ENCODE peak calls at places on chromosome 1, in eight cellular contexts. K is T47D; S is body of pancreas; D is EL; R is NCI-H1417; P is central memory CD4-positive, alpha-beta T cell; Z is stimulated activated CD4-positive, alpha-beta T cell treated with anti-CD3 and anti-CD28 coated beads, Interleukin-15, amount 100 ng/mL, for 24 hours; Q is NCI-H146. L is an unnamed sample.

GRCh38 chr1:91500756-91501526 is at the start of gene CDC7:
- DNase-seq in Z (peak), P (peak), R (peak), S (peak), Q (peak), D (peak), K (peak), L (peak)

GRCh38 chr1:3461238-3461933 is 6.9 kb downstream of the ARHGEF16 start:
- DNase-seq in D (no peak), Z (no peak), R (no peak), S (no peak), K (no peak), Q (no peak), P (no peak), L (no peak)

GRCh38 chr1:22841754-22842370 is 130.8 kb downstream of the LACTBL1 start:
- DNase-seq in R (no peak), P (no peak), Z (no peak), S (no peak), D (no peak), Q (no peak), K (no peak), L (no peak)

GRCh38 chr1:226976671-226977287 is 36.7 kb downstream of the COQ8A start:
- DNase-seq in Q (no peak), Z (no peak), S (no peak), R (no peak), P (no peak), K (no peak), D (no peak), L (no peak)

GRCh38 chr1:152228831-152229230 is 4.8 kb upstream of the HRNR start:
- DNase-seq in P (no peak), Z (no peak), K (no peak), R (no peak), Q (no peak), S (no peak), D (no peak), L (no peak)

GRCh38 chr1:246836169-246836568 is 95.6 kb downstream of the AHCTF1 start:
- DNase-seq in D (peak), P (no peak), Q (no peak), R (no peak), K (no peak), S (no peak), Z (no peak), L (no peak)

GRCh38 chr1:55781944-55782482 is 566.8 kb upstream of the USP24 start:
- DNase-seq in P (no peak), K (no peak), R (no peak), Z (no peak), D (peak), S (no peak), Q (no peak), L (no peak)

GRCh38 chr1:14017531-14017961 is 317.6 kb downstream of the PRDM2 start:
- DNase-seq in P (no peak), S (peak), K (no peak), Z (no peak), R (no peak), Q (peak), D (no peak), L (peak)

GRCh38 chr1:61851849-61852692 is 109.8 kb downstream of the PATJ start:
- DNase-seq in K (no peak), P (peak), S (peak), R (peak), Z (no peak), D (peak), Q (peak), L (peak)

GRCh38 chr1:202297291-202297690 is 44.4 kb downstream of the UBE2T start:
- DNase-seq in Q (no peak), K (no peak), Z (no peak), R (no peak), S (no peak), P (no peak), D (no peak), L (no peak)

GRCh38 chr1:232334811-232335210 is 295.1 kb downstream of the SIPA1L2 start:
- DNase-seq in K (no peak), Q (no peak), P (no peak), R (no peak), S (no peak), Z (no peak), D (no peak), L (no peak)

GRCh38 chr1:220768127-220768601 is 18.5 kb upstream of the MTARC1 start:
- DNase-seq in K (no peak), Z (no peak), D (no peak), R (no peak), P (no peak), Q (no peak), S (peak), L (no peak)

GRCh38 chr1:223714849-223715709 is 2.7 kb downstream of the CAPN2 start:
- DNase-seq in R (no peak), Z (no peak), Q (peak), K (no peak), P (no peak), S (no peak), D (peak), L (no peak)

GRCh38 chr1:24341260-24341659 is 22.1 kb downstream of the GRHL3 start:
- DNase-seq in P (no peak), S (no peak), R (no peak), K (no peak), Z (no peak), Q (no peak), D (no peak), L (no peak)

GRCh38 chr1:87399264-87399663 is 70.6 kb downstream of the LMO4 start:
- DNase-seq in R (peak), D (no peak), K (no peak), P (no peak), Q (peak), Z (no peak), S (no peak), L (no peak)

GRCh38 chr1:67580671-67581403 is 104.2 kb upstream of the GADD45A start:
- DNase-seq in P (no peak), Z (no peak), K (no peak), D (no peak), R (no peak), S (no peak), Q (no peak), L (no peak)

GRCh38 chr1:28240024-28240423 is 4.1 kb downstream of the ATP5IF1 start:
- DNase-seq in P (no peak), D (no peak), K (no peak), Q (no peak), Z (no peak), R (no peak), S (no peak), L (no peak)

GRCh38 chr1:199042193-199042592 is 403.4 kb downstream of the PTPRC start:
- DNase-seq in D (no peak), Z (no peak), R (no peak), K (no peak), S (no peak), Q (no peak), P (no peak), L (no peak)

GRCh38 chr1:71240656-71241055 is 159.8 kb upstream of the ZRANB2 start:
- DNase-seq in K (no peak), D (no peak), Q (no peak), Z (no peak), S (no peak), R (no peak), P (no peak), L (no peak)

GRCh38 chr1:3902111-3902511 is 2.0 kb upstream of the C1orf174 start:
- DNase-seq in S (no peak), Z (peak), Q (no peak), K (no peak), P (peak), D (no peak), R (no peak), L (no peak)

GRCh38 chr1:76330993-76331603 is 256.6 kb downstream of the ST6GALNAC3 start:
- DNase-seq in P (peak), D (peak), Q (peak), S (peak), K (no peak), Z (peak), R (peak), L (peak)

GRCh38 chr1:223479261-223479660 is 86.0 kb downstream of the CCDC185 start:
- DNase-seq in P (no peak), S (no peak), Q (no peak), D (no peak), R (no peak), Z (no peak), K (no peak), L (no peak)

GRCh38 chr1:116931016-116931918 is 21.6 kb downstream of the PTGFRN start:
- DNase-seq in K (no peak), P (no peak), Z (no peak), S (no peak), Q (no peak), D (no peak), R (no peak), L (no peak)

GRCh38 chr1:56799605-56800398 is 19.4 kb downstream of the FYB2 start:
- DNase-seq in D (peak), K (no peak), Z (no peak), P (no peak), Q (no peak), S (no peak), R (no peak), L (no peak)

GRCh38 chr1:209023790-209024189 is 559.7 kb upstream of the CAMK1G start:
- DNase-seq in S (no peak), P (no peak), Z (no peak), D (no peak), K (no peak), Q (peak), R (no peak), L (no peak)

GRCh38 chr1:24984800-24985552 is 54.9 kb upstream of the RUNX3 start:
- DNase-seq in Z (no peak), P (peak), R (no peak), Q (no peak), D (no peak), K (no peak), S (no peak), L (no peak)

GRCh38 chr1:234729566-234729965 is 119.6 kb upstream of the IRF2BP2 start:
- DNase-seq in Z (no peak), R (no peak), P (no peak), K (no peak), D (peak), S (no peak), Q (no peak), L (no peak)

GRCh38 chr1:39525366-39526165 is 34.1 kb downstream of the BMP8A start:
- DNase-seq in K (no peak), S (no peak), Z (peak), R (no peak), D (no peak), Q (no peak), P (no peak), L (no peak)

GRCh38 chr1:25675729-25676476 is 59.3 kb downstream of the MAN1C1 start:
- DNase-seq in D (no peak), R (no peak), Z (peak), Q (no peak), S (no peak), K (no peak), P (peak), L (no peak)

GRCh38 chr1:17916702-17917101 is 161.6 kb downstream of the ACTL8 start:
- DNase-seq in Q (no peak), S (no peak), P (no peak), R (no peak), Z (no peak), D (no peak), K (no peak), L (no peak)

GRCh38 chr1:31624354-31625179 is 7.1 kb downstream of the HCRTR1 start:
- DNase-seq in K (no peak), S (no peak), R (no peak), P (no peak), Z (no peak), Q (no peak), D (no peak), L (no peak)

GRCh38 chr1:24293392-24294227 is 25.5 kb upstream of the GRHL3 start:
- DNase-seq in Q (no peak), P (no peak), K (no peak), R (no peak), Z (no peak), S (no peak), D (no peak), L (no peak)

GRCh38 chr1:83067954-83068353 is 931.0 kb downstream of the TTLL7 start:
- DNase-seq in Q (no peak), D (no peak), S (no peak), P (no peak), Z (no peak), R (no peak), K (no peak), L (no peak)

GRCh38 chr1:43961692-43962091 is 8.1 kb upstream of the DPH2 start:
- DNase-seq in Z (no peak), D (no peak), Q (no peak), P (no peak), R (no peak), S (no peak), K (no peak), L (no peak)

GRCh38 chr1:183024352-183025337 is 1.4 kb downstream of the LAMC1 start:
- DNase-seq in D (no peak), P (no peak), K (no peak), Z (no peak), Q (peak), S (no peak), R (no peak), L (peak)

GRCh38 chr1:3981261-3981660 is 81.2 kb upstream of the C1orf174 start:
- DNase-seq in K (no peak), P (no peak), Q (no peak), D (no peak), R (no peak), S (no peak), Z (no peak), L (no peak)

GRCh38 chr1:29481031-29481430 is 244.7 kb downstream of the PTPRU start:
- DNase-seq in K (no peak), D (no peak), Q (no peak), S (no peak), Z (no peak), P (no peak), R (no peak), L (no peak)

GRCh38 chr1:112524986-112525385 is 16.2 kb downstream of the WNT2B start:
- DNase-seq in D (no peak), R (no peak), S (no peak), P (no peak), Z (no peak), K (no peak), Q (no peak), L (no peak)

GRCh38 chr1:9202240-9202870 is 32.2 kb upstream of the H6PD start:
- DNase-seq in D (peak), P (no peak), Z (no peak), K (no peak), Q (no peak), S (no peak), R (no peak), L (peak)

L was measured in retina.